ENCODE peak calls at places on chromosomes 6 and 20, in four cellular contexts. C is NAMALWA; D is mucosa of descending colon; K is effector memory CD8-positive, alpha-beta T cell. L is an unnamed sample.

GRCh38 chr6:160427312-160428068 is 79.3 kb downstream of the SLC22A3 start:
- DNase-seq in C (no peak), D (no peak), K (no peak), L (no peak)

GRCh38 chr20:63046841-63047240 is 40.1 kb upstream of the BHLHE23 start:
- DNase-seq in C (no peak), D (no peak), K (no peak), L (no peak)

GRCh38 chr6:91166271-91166670 is 579.4 kb upstream of the MAP3K7 start:
- DNase-seq in C (no peak), D (no peak), K (no peak), L (no peak)

GRCh38 chr6:115896538-115897129 is 164.1 kb downstream of the FRK start:
- DNase-seq in C (peak; percentile 55), D (no peak), K (no peak), L (no peak)

GRCh38 chr20:47066484-47067270 is 172.0 kb downstream of the EYA2 start:
- DNase-seq in C (peak; percentile 4), D (no peak), K (no peak), L (no peak)

GRCh38 chr6:115969207-115969929 is 91.3 kb downstream of the FRK start:
- DNase-seq in C (no peak), D (no peak), K (no peak), L (no peak)

GRCh38 chr6:82570083-82570482 is 206.5 kb downstream of the TPBG start:
- DNase-seq in C (no peak), D (no peak), K (no peak), L (no peak)

GRCh38 chr20:11753155-11753554 is 164.5 kb upstream of the BTBD3 start:
- DNase-seq in C (no peak), D (no peak), K (no peak), L (no peak)

GRCh38 chr6:70663881-70664466 is 3.7 kb upstream of the SMAP1 start:
- DNase-seq in C (no peak), D (no peak), K (no peak), L (no peak)

GRCh38 chr20:54475334-54476287 is at the start of gene DOK5:
- DNase-seq in C (no peak), D (peak; percentile 25), K (no peak), L (no peak)

GRCh38 chr20:13788167-13788834 is 3.5 kb downstream of the NDUFAF5 start:
- DNase-seq in C (peak; percentile 81), D (peak; percentile 49), K (peak; percentile 12), L (peak; percentile 30)

GRCh38 chr6:111586554-111586953 is 19.1 kb downstream of the TRAF3IP2 start:
- DNase-seq in C (no peak), D (no peak), K (no peak), L (no peak)

GRCh38 chr6:30725713-30726505 is 5.8 kb downstream of the TUBB start:
- DNase-seq in C (peak; percentile 36), D (no peak), K (no peak), L (no peak)

GRCh38 chr6:134480593-134480992 is 162.7 kb upstream of the SGK1 start:
- DNase-seq in C (no peak), D (no peak), K (no peak), L (no peak)

L was measured in tibial artery.